ENCODE peak calls at places on chromosomes 5 and 9, in five cellular contexts. G is RWPE1, I is H9, Q is sciatic nerve, W is HEK293T. C is an unnamed sample.

GRCh38 chr9:37968228-37968672 is 64.3 kb upstream of the SLC25A51 start:
- DNase-seq in G (peak), Q (no peak), W (no peak), I (no peak), C (no peak)

GRCh38 chr9:89323257-89323841 is 5.0 kb downstream of the SECISBP2 start:
- DNase-seq in I (no peak), G (no peak), W (no peak), Q (no peak), C (no peak)

GRCh38 chr5:34691326-34691725 is 35.2 kb downstream of the RAI14 start:
- DNase-seq in W (no peak), G (no peak), I (no peak), Q (no peak), C (no peak)

GRCh38 chr5:132497488-132497997 is 7.0 kb upstream of the IRF1 start:
- DNase-seq in I (peak), W (no peak), Q (peak), G (peak), C (no peak)

GRCh38 chr5:32507738-32508434 is 63.3 kb upstream of the ZFR start:
- DNase-seq in W (no peak), G (peak), I (no peak), Q (no peak), C (peak)

GRCh38 chr5:89045216-89045615 is 162.2 kb upstream of the MEF2C start:
- DNase-seq in W (no peak), G (no peak), Q (no peak), I (no peak), C (no peak)

GRCh38 chr5:6950250-6950649 is 237.0 kb downstream of the TENT4A start:
- DNase-seq in W (no peak), I (no peak), Q (no peak), G (no peak), C (no peak)

GRCh38 chr5:136222575-136223235 is 29.7 kb upstream of the SMIM32 start:
- DNase-seq in Q (no peak), G (no peak), W (no peak), I (no peak), C (no peak)

GRCh38 chr5:110398951-110399350 is 327.5 kb downstream of the TMEM232 start:
- DNase-seq in Q (no peak), W (no peak), G (no peak), I (no peak), C (no peak)

GRCh38 chr5:35862126-35862525 is 5.4 kb downstream of the IL7R start:
- DNase-seq in I (no peak), G (no peak), Q (no peak), W (no peak), C (no peak)

C was measured in LNCaP clone FGC.